ENCODE peak calls at places on chromosomes 11 and 22, in ten cellular contexts. I is neural crest cell, C is AG09319, E is epithelial cell of esophagus, V is choroid plexus epithelial cell, Y is mesothelial cell of epicardium, P is right lobe of liver, K is glutamatergic neuron, B is spleen, D is tibial artery. Z is an unnamed sample.

GRCh38 chr11:103964390-103964789 is 72.0 kb upstream of the DDI1 start:
- DNase-seq in P (no peak), D (no peak), C (no peak), B (no peak), I (no peak), K (no peak), V (no peak), Y (no peak), E (no peak), Z (no peak)

GRCh38 chr22:38870791-38871359 is 1.1 kb downstream of the CBX6 start:
- DNase-seq in V (no peak), D (no peak), B (no peak), P (peak; percentile 44), K (no peak), I (no peak), Y (peak; percentile 37), C (no peak), E (no peak), Z (no peak)

GRCh38 chr11:102724904-102725515 is at the start of gene MMP8:
- DNase-seq in K (no peak), C (no peak), Y (no peak), P (no peak), V (no peak), E (no peak), D (no peak), B (no peak), I (no peak), Z (no peak)

GRCh38 chr11:14980854-14981253 is 8.7 kb upstream of the CALCA start:
- DNase-seq in V (peak; percentile 10), K (no peak), D (no peak), I (no peak), E (peak; percentile 37), C (no peak), B (no peak), P (no peak), Y (no peak), Z (no peak)

GRCh38 chr22:21707677-21708076 is 27.9 kb downstream of the YPEL1 start:
- DNase-seq in P (no peak), D (no peak), V (no peak), K (no peak), Y (no peak), E (no peak), B (no peak), I (no peak), C (no peak), Z (no peak)

GRCh38 chr11:131737357-131737756 is 366.9 kb downstream of the NTM start:
- DNase-seq in D (no peak), V (peak; percentile 52), E (peak; percentile 4), C (no peak), B (no peak), I (no peak), P (no peak), K (no peak), Y (no peak), Z (no peak)

GRCh38 chr22:20259336-20259705 is 8.8 kb downstream of the RTN4R start:
- DNase-seq in V (no peak), Y (no peak), B (no peak), K (no peak), D (no peak), P (no peak), I (no peak), E (no peak), C (no peak), Z (no peak)

GRCh38 chr22:21573750-21574494 is 6.4 kb downstream of the UBE2L3 start:
- DNase-seq in B (no peak), K (no peak), E (no peak), I (no peak), P (no peak), Y (no peak), C (no peak), D (no peak), V (no peak), Z (no peak)

GRCh38 chr11:12280199-12280837 is 97.1 kb upstream of the PARVA start:
- DNase-seq in Y (no peak), C (no peak), K (no peak), E (no peak), P (peak; percentile 18), B (no peak), I (no peak), V (no peak), D (no peak), Z (no peak)

GRCh38 chr11:64726211-64726641 is 3.2 kb upstream of the NRXN2 start:
- DNase-seq in E (no peak), P (no peak), K (no peak), Y (no peak), B (peak; percentile 69), I (no peak), C (no peak), V (no peak), D (no peak), Z (no peak)

GRCh38 chr22:37641251-37641949 is 1.9 kb downstream of the SH3BP1 start:
- DNase-seq in V (no peak), D (no peak), P (no peak), K (no peak), E (no peak), Y (no peak), I (no peak), C (no peak), B (peak; percentile 78), Z (no peak)

GRCh38 chr22:40177738-40178416 is at the start of gene TNRC6B:
- DNase-seq in V (peak; percentile 99), D (peak; percentile 86), B (peak; percentile 76), I (peak; percentile 58), C (peak; percentile 92), P (peak; percentile 85), Y (peak; percentile 55), E (peak; percentile 96), K (peak; percentile 31), Z (peak; percentile 49)

GRCh38 chr11:40306938-40307548 is 1152.4 kb downstream of the LRRC4C start:
- DNase-seq in C (peak; percentile 16), E (peak; percentile 69), D (no peak), B (no peak), K (no peak), V (peak; percentile 84), P (no peak), I (peak; percentile 12), Y (no peak), Z (no peak)

GRCh38 chr11:67311556-67312082 is 8.3 kb downstream of the SSH3 start:
- DNase-seq in P (peak; percentile 44), V (no peak), B (peak; percentile 77), D (no peak), Y (no peak), I (no peak), E (peak; percentile 64), C (no peak), K (no peak), Z (no peak)
- TF ChIP-seq CTCF in P (no peak), V (peak; percentile 20), B (no peak), D (no peak), Y (no peak), I (peak; percentile 25), E (peak; percentile 8), C (no peak), K (no peak), Z (no peak)

GRCh38 chr11:101323997-101324396 is 194.4 kb upstream of the PGR start:
- DNase-seq in D (no peak), P (no peak), I (no peak), E (no peak), Y (no peak), V (no peak), K (no peak), B (no peak), C (no peak), Z (no peak)
- TF ChIP-seq CTCF in D (no peak), P (peak; percentile 44), I (no peak), E (no peak), Y (no peak), V (peak; percentile 4), K (no peak), B (no peak), C (no peak), Z (no peak)

DNA sequence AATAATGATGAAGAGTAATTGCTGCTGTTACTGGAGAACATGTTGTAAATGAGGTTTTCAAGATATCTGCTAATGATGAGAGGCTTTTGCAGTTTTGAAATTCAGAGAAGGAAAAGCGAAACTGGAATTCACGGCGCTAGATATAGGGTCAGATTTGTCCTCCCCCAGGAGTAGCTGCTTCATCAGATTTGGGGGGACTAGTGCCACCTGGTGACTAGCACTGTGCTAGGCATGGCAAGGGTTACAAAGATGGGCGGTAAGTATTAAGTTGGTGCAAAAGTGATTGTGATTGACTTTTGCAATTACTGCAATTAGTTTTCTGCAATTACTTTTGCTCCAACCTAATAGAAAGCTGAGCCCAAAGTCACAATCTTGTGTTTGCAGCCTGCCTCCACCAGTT is 879.9 kb upstream of the TENM4 start:
- DNase-seq in I (no peak), E (peak; percentile 13), B (no peak), P (no peak), V (no peak), Y (no peak), D (no peak), C (no peak), K (no peak), Z (no peak)
- TF ChIP-seq CTCF in I (no peak), E (peak; percentile 38), B (no peak), P (no peak), V (peak; percentile 32), Y (no peak), D (no peak), C (no peak), K (no peak), Z (no peak)

GRCh38 chr11:46521947-46522681 is 71.7 kb downstream of the AMBRA1 start:
- DNase-seq in K (no peak), I (no peak), E (no peak), V (peak; percentile 47), D (no peak), C (no peak), Y (no peak), P (no peak), B (no peak), Z (no peak)

GRCh38 chr11:46520971-46521745 is 72.7 kb downstream of the AMBRA1 start:
- DNase-seq in Y (no peak), D (no peak), P (no peak), K (no peak), C (peak; percentile 23), E (peak; percentile 70), V (peak; percentile 79), I (no peak), B (no peak), Z (no peak)

GRCh38 chr11:46523290-46523689 is 70.5 kb downstream of the AMBRA1 start:
- DNase-seq in K (no peak), P (no peak), V (no peak), I (no peak), D (no peak), C (no peak), Y (no peak), E (no peak), B (no peak), Z (no peak)

GRCh38 chr11:46524201-46524600 is 69.6 kb downstream of the AMBRA1 start:
- DNase-seq in Y (no peak), V (no peak), C (no peak), D (no peak), B (no peak), E (no peak), I (no peak), P (no peak), K (no peak), Z (no peak)

DNA sequence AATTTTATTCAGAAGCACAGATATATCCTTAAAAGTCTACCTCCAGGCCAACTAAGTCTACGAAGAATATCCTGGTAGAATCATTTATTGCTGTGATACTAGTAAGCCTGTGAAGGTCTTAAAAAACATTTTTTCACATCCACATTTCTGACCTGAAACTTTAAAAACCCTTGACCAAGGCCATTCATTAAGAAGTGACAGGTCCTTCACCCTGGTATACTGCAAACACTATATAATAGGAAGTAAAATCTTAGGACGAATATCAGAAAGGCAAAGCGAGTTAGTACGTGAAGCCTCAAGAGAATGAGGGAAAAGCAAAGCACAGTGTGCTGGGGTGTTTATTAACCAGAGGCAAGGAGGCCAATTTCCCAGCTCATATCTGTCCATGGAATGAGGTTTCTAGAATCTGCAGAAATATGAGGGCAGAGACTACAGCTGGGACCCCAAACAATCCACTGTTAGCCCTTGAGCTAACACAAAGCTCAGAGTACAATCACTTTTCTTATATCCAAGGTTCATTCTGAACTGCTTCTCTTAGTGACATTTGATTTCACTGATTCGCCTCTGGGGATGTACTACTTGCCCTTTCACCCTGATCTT is 71.0 kb downstream of the AMBRA1 start:
- DNase-seq in D (no peak), K (no peak), C (no peak), E (no peak), V (no peak), Y (no peak), I (no peak), P (no peak), B (no peak), Z (no peak)
- TF ChIP-seq CTCF in D (no peak), K (no peak), C (no peak), E (no peak), V (no peak), Y (no peak), I (no peak), P (no peak), B (no peak), Z (no peak)

Z was measured in CD4-positive, alpha-beta T cell.